ENCODE peak calls at places on chromosome 17, in four cellular contexts. One of them, this sample, is unnamed.

GRCh38 chr17:14372905-14373559 is 72.2 kb downstream of the HS3ST3B1 start:
- DNase-seq in neuronal stem cell: peak
- DNase-seq in AG09309: no peak
- DNase-seq in kidney: no peak
- DNase-seq in this sample: no peak

GRCh38 chr17:10754861-10755591 is 25.2 kb upstream of the TMEM220 start:
- DNase-seq in neuronal stem cell: no peak
- DNase-seq in kidney: no peak
- DNase-seq in AG09309: no peak
- DNase-seq in this sample: no peak

GRCh38 chr17:73365934-73366623 is 54.3 kb upstream of the CDC42EP4 start:
- DNase-seq in kidney: peak
- DNase-seq in neuronal stem cell: no peak
- DNase-seq in AG09309: no peak
- DNase-seq in this sample: no peak

GRCh38 chr17:33209671-33210070 is 83.4 kb downstream of the ASIC2 start:
- DNase-seq in neuronal stem cell: no peak
- DNase-seq in kidney: no peak
- DNase-seq in AG09309: no peak
- DNase-seq in this sample: no peak

GRCh38 chr17:59185997-59186396 is 23.8 kb upstream of the SMG8 start:
- DNase-seq in AG09309: no peak
- DNase-seq in neuronal stem cell: no peak
- DNase-seq in kidney: no peak
- DNase-seq in this sample: no peak

GRCh38 chr17:51200846-51201245 is 34.6 kb downstream of the NME2 start:
- DNase-seq in kidney: no peak
- DNase-seq in AG09309: no peak
- DNase-seq in neuronal stem cell: no peak
- DNase-seq in this sample: no peak

GRCh38 chr17:63478814-63479494 is 2.1 kb downstream of the ACE start:
- DNase-seq in kidney: peak
- DNase-seq in AG09309: peak
- DNase-seq in neuronal stem cell: peak
- DNase-seq in this sample: peak

GRCh38 chr17:27290916-27291598 is 2.9 kb upstream of the WSB1 start:
- DNase-seq in neuronal stem cell: no peak
- DNase-seq in AG09309: no peak
- DNase-seq in kidney: no peak
- DNase-seq in this sample: no peak

DNA sequence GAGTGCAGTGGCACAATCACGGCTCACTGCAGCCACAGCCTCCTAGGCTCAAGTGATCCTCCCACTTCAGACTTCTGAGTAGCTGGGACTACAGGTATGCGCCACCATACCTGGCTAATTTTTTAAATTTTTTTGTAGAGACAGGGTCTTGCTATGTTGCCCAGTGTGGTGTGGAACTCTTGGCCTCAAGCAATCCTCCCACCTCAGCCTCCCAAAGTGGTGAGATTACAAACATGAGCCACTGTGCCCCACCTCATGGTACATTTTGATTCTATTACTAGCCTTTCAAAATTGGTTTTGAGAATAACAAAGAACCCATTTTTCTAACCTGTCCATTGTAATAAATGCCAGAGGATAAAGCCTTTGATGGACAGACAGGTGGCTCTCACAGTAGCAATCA is 1.4 kb downstream of the CCDC43 start:
- DNase-seq in neuronal stem cell: no peak
- DNase-seq in AG09309: no peak
- DNase-seq in kidney: no peak
- DNase-seq in this sample: no peak
- H3K4me3 ChIP-seq in neuronal stem cell: no peak
- H3K4me3 ChIP-seq in AG09309: no peak
- H3K4me3 ChIP-seq in kidney: peak
- H3K4me3 ChIP-seq in this sample: peak

GRCh38 chr17:81402530-81402941 is 7.3 kb downstream of the BAHCC1 start:
- DNase-seq in kidney: no peak
- DNase-seq in AG09309: no peak
- DNase-seq in neuronal stem cell: no peak
- DNase-seq in this sample: no peak
- H3K4me3 ChIP-seq in kidney: peak
- H3K4me3 ChIP-seq in AG09309: no peak
- H3K4me3 ChIP-seq in neuronal stem cell: no peak
- H3K4me3 ChIP-seq in this sample: no peak

DNA sequence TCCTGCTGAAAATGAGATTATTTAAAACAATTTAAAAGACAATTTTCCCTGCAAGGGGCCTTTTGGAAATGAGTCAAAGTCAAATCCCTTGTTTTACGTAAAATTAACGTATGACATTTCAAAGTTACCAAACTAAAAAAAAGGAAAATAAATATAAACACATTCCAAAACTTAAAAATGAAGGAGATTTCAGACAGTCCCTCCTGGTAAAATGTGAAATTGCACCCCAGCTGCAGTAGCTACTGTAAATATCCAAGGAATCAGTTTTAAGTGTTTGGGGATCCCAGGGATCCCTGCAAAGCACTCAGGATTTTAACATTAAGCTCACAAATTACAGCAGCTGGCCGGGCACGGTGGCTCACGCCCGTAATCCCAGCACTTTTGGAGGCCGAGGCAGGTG is 63.3 kb downstream of the NXN start:
- DNase-seq in kidney: no peak
- DNase-seq in neuronal stem cell: no peak
- DNase-seq in AG09309: no peak
- DNase-seq in this sample: no peak
- H3K4me3 ChIP-seq in kidney: no peak
- H3K4me3 ChIP-seq in neuronal stem cell: no peak
- H3K4me3 ChIP-seq in AG09309: no peak
- H3K4me3 ChIP-seq in this sample: no peak

GRCh38 chr17:41523225-41523593 is 4.5 kb upstream of the KRT15 start:
- DNase-seq in kidney: no peak
- DNase-seq in AG09309: no peak
- DNase-seq in neuronal stem cell: no peak
- DNase-seq in this sample: no peak

GRCh38 chr17:41524261-41524660 is 3.8 kb downstream of the KRT19 start:
- DNase-seq in kidney: no peak
- DNase-seq in neuronal stem cell: no peak
- DNase-seq in AG09309: no peak
- DNase-seq in this sample: no peak

GRCh38 chr17:41521574-41522261 is 3.0 kb upstream of the KRT15 start:
- DNase-seq in AG09309: peak
- DNase-seq in neuronal stem cell: no peak
- DNase-seq in kidney: peak
- DNase-seq in this sample: no peak

GRCh38 chr17:41522301-41523224 is 3.9 kb upstream of the KRT15 start:
- DNase-seq in AG09309: no peak
- DNase-seq in neuronal stem cell: no peak
- DNase-seq in kidney: no peak
- DNase-seq in this sample: no peak

GRCh38 chr17:41523787-41524186 is 4.3 kb downstream of the KRT19 start:
- DNase-seq in AG09309: no peak
- DNase-seq in kidney: no peak
- DNase-seq in neuronal stem cell: no peak
- DNase-seq in this sample: no peak
- H3K4me3 ChIP-seq in AG09309: no peak
- H3K4me3 ChIP-seq in kidney: no peak
- H3K4me3 ChIP-seq in neuronal stem cell: no peak
- H3K4me3 ChIP-seq in this sample: no peak

DNA sequence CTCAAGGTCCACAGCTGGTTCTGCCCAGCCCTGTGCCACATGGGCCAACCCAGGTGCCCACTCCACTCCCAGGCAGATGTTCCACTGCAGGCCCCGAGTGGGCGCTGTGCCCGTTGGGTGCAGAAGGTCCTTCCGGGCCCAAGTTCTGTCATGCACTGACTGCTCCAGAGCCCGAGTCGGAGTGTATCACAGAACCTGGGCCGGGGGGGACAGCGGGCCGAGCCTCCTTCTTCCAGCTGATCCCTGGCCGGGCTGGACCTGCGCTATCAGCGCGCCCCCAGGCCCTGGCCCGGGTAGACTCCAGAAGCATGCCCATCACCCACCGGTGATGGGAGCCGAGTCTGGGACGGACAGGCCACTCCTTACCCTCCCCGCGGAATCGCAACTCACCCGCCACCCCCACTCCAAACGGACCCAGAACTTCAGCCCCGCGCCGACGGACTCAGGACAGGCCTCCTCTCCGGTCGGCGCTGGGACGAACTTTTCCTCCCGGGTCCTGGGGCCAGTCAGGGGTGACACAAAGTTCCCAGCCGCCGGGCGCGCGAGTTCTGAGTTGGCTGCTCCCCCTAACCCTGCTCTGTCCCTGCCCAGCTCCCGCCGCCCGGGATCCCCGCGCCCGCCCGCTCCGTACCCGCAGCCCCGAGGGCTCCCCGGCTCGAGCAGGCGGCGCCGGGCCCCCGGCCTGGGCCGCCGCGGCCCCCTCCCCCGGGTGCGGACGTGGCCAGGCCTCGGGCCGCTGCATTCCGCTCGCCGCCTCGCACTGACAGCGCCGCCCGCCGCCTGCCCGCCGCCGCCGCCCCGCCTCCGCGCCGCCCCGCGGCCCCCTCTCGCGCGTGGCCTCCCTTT is at the start of gene COPZ2:
- DNase-seq in AG09309: no peak
- DNase-seq in kidney: peak
- DNase-seq in neuronal stem cell: no peak
- DNase-seq in this sample: no peak
- H3K4me3 ChIP-seq in AG09309: peak
- H3K4me3 ChIP-seq in kidney: peak
- H3K4me3 ChIP-seq in neuronal stem cell: peak
- H3K4me3 ChIP-seq in this sample: peak

GRCh38 chr17:4313482-4314114 is 49.8 kb upstream of the ANKFY1 start:
- DNase-seq in kidney: no peak
- DNase-seq in AG09309: no peak
- DNase-seq in neuronal stem cell: no peak
- DNase-seq in this sample: no peak

GRCh38 chr17:4307179-4307930 is 43.6 kb upstream of the ANKFY1 start:
- DNase-seq in neuronal stem cell: no peak
- DNase-seq in kidney: no peak
- DNase-seq in AG09309: no peak
- DNase-seq in this sample: no peak

GRCh38 chr17:4314179-4314578 is 50.4 kb upstream of the ANKFY1 start:
- DNase-seq in neuronal stem cell: no peak
- DNase-seq in kidney: no peak
- DNase-seq in AG09309: no peak
- DNase-seq in this sample: no peak

GRCh38 chr17:4314618-4315017 is 50.8 kb upstream of the ANKFY1 start:
- DNase-seq in AG09309: no peak
- DNase-seq in neuronal stem cell: no peak
- DNase-seq in kidney: no peak
- DNase-seq in this sample: no peak

GRCh38 chr17:4310349-4311060 is 46.7 kb upstream of the ANKFY1 start:
- DNase-seq in kidney: no peak
- DNase-seq in neuronal stem cell: no peak
- DNase-seq in AG09309: no peak
- DNase-seq in this sample: no peak
- H3K4me3 ChIP-seq in kidney: no peak
- H3K4me3 ChIP-seq in neuronal stem cell: no peak
- H3K4me3 ChIP-seq in AG09309: no peak
- H3K4me3 ChIP-seq in this sample: no peak

GRCh38 chr17:54353789-54354525 is 531.2 kb downstream of the KIF2B start:
- DNase-seq in kidney: no peak
- DNase-seq in neuronal stem cell: no peak
- DNase-seq in AG09309: no peak
- DNase-seq in this sample: no peak
- H3K4me3 ChIP-seq in kidney: no peak
- H3K4me3 ChIP-seq in neuronal stem cell: no peak
- H3K4me3 ChIP-seq in AG09309: no peak
- H3K4me3 ChIP-seq in this sample: no peak

GRCh38 chr17:7441202-7441705 is 1.9 kb downstream of the FGF11 start:
- DNase-seq in AG09309: no peak
- DNase-seq in kidney: no peak
- DNase-seq in neuronal stem cell: no peak
- DNase-seq in this sample: no peak
- H3K4me3 ChIP-seq in AG09309: no peak
- H3K4me3 ChIP-seq in kidney: no peak
- H3K4me3 ChIP-seq in neuronal stem cell: no peak
- H3K4me3 ChIP-seq in this sample: no peak

DNA sequence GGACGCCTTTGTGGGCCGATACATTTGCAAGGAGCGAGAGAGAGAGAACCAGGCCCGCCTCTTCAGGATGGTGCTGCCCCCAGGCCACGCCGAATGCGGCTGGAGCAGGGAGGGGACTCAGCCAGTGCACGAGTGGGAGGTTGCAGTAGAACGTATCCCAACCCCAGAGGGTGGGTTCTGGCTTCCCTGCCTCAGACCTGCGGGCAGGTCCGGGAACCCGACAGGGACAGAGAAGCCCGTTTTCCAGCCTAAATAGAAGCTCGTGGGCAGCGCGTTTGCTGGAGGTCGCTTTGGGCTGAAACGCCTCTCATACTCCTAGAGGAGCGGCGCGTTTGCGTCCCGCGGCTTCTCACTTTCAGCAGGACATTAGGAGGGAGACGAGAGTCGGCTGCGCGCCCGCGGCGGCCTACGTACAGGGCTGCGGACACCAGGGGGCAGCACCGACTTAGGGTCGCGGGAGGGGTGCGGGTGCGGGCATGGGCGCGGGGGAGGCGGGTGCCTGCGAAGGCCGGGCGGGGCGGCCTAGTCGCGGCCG is 11.0 kb downstream of the TBX2 start:
- DNase-seq in AG09309: no peak
- DNase-seq in kidney: peak
- DNase-seq in neuronal stem cell: peak
- DNase-seq in this sample: no peak
- H3K4me3 ChIP-seq in AG09309: peak
- H3K4me3 ChIP-seq in kidney: peak
- H3K4me3 ChIP-seq in neuronal stem cell: peak
- H3K4me3 ChIP-seq in this sample: no peak